ENCODE peak calls at places on chromosomes 4 and X, in nine cellular contexts. X is anterior cingulate cortex; V is astrocyte of the spinal cord; G is NCI-H2081; T is C1 segment of cervical spinal cord; D is naive thymus-derived CD8-positive, alpha-beta T cell; S is hypothalamus; Z is stimulated activated CD4-positive, alpha-beta T cell treated with anti-CD3 and anti-CD28 coated beads, Interleukin-12 subunit alpha, Interleukin-12 subunit beta, amount 100 ng/mL, for 48 hours; M is iris pigment epithelial cell. F is an unnamed sample.

GRCh38 chr4:48093949-48094550 is 40.0 kb downstream of the TXK start:
- DNase-seq in X (no peak), D (no peak), Z (no peak), G (no peak), V (peak), M (peak), S (no peak), T (no peak), F (no peak)

GRCh38 chr4:89111833-89112563 is 665 bp downstream of the TIGD2 start:
- DNase-seq in M (peak), X (no peak), Z (no peak), T (peak), D (no peak), G (no peak), V (peak), S (no peak), F (no peak)

GRCh38 chrX:82816001-82816400 is 692.1 kb upstream of the POU3F4 start:
- DNase-seq in M (no peak), G (no peak), T (no peak), V (no peak), D (no peak), Z (no peak), S (no peak), X (no peak), F (no peak)

GRCh38 chr4:184620208-184620867 is 28.9 kb downstream of the CASP3 start:
- DNase-seq in G (no peak), M (no peak), Z (no peak), X (no peak), D (no peak), S (no peak), T (no peak), V (no peak), F (no peak)

GRCh38 chrX:149818652-149819051 is 36.9 kb downstream of the MAGEA9 start:
- DNase-seq in D (no peak), G (no peak), M (no peak), T (no peak), X (no peak), Z (no peak), S (no peak), V (no peak), F (no peak)

GRCh38 chrX:10582215-10582733 is 38.1 kb downstream of the MID1 start:
- DNase-seq in X (no peak), M (peak), G (no peak), Z (no peak), V (no peak), S (no peak), T (no peak), D (no peak), F (no peak)

GRCh38 chrX:133987188-133987587 is 1.8 kb upstream of the GPC3 start:
- DNase-seq in G (no peak), X (no peak), S (no peak), M (no peak), D (no peak), T (no peak), Z (no peak), V (no peak), F (no peak)

GRCh38 chrX:77788050-77788449 is 2.0 kb upstream of the ATRX start:
- DNase-seq in T (no peak), S (no peak), M (peak), D (peak), V (no peak), Z (no peak), X (no peak), G (no peak), F (no peak)

GRCh38 chr4:104901438-104901837 is 245.2 kb upstream of the TET2 start:
- DNase-seq in X (peak), S (no peak), Z (no peak), T (peak), G (no peak), M (no peak), D (no peak), V (peak), F (no peak)

GRCh38 chr4:106695846-106696245 is 327.3 kb upstream of the GIMD1 start:
- DNase-seq in D (no peak), M (no peak), T (no peak), X (no peak), G (no peak), Z (no peak), S (no peak), V (no peak), F (no peak)

GRCh38 chr4:40629401-40630334 is at the start of gene RBM47:
- DNase-seq in T (peak), M (peak), S (no peak), V (peak), X (no peak), Z (peak), G (peak), D (peak), F (peak)